ENCODE peak calls at places on chromosomes 13 and 19, in four cellular contexts. One of them, this sample, is unnamed. For H3K9me3 and H3K4me1, the result is how much of the 10 kb centered on the place peaks cover.

GRCh38 chr19:48794291-48794690 is 16.5 kb downstream of the BCAT2 start:
- DNase-seq in ovary: no peak
- DNase-seq in A549: no peak
- DNase-seq in CD8-positive, alpha-beta memory T cell: no peak
- DNase-seq in this sample: no peak

GRCh38 chr19:44141191-44142013 is at the start of gene ZNF234:
- DNase-seq in A549: peak
- DNase-seq in ovary: peak
- DNase-seq in CD8-positive, alpha-beta memory T cell: peak
- DNase-seq in this sample: peak

GRCh38 chr19:42081584-42082258 is 5.8 kb downstream of the ZNF574 start:
- DNase-seq in A549: peak
- DNase-seq in CD8-positive, alpha-beta memory T cell: no peak
- DNase-seq in ovary: no peak
- DNase-seq in this sample: no peak

GRCh38 chr13:25943666-25944065 is 108.2 kb downstream of the SHISA2 start:
- DNase-seq in A549: no peak
- DNase-seq in ovary: no peak
- DNase-seq in CD8-positive, alpha-beta memory T cell: no peak
- DNase-seq in this sample: no peak

GRCh38 chr19:35787227-35787799 is 11.9 kb downstream of the ARHGAP33 start:
- DNase-seq in ovary: no peak
- DNase-seq in A549: no peak
- DNase-seq in CD8-positive, alpha-beta memory T cell: no peak
- DNase-seq in this sample: no peak

GRCh38 chr13:39810091-39810877 is 154.8 kb downstream of the COG6 start:
- DNase-seq in A549: no peak
- DNase-seq in ovary: no peak
- DNase-seq in CD8-positive, alpha-beta memory T cell: no peak
- DNase-seq in this sample: no peak

GRCh38 chr19:18339703-18340102 is 695 bp upstream of the PGPEP1 start:
- DNase-seq in ovary: no peak
- DNase-seq in A549: peak
- DNase-seq in CD8-positive, alpha-beta memory T cell: no peak
- DNase-seq in this sample: no peak

GRCh38 chr13:79936368-79937136 is 404.4 kb downstream of the SPRY2 start:
- DNase-seq in A549: peak
- DNase-seq in CD8-positive, alpha-beta memory T cell: no peak
- DNase-seq in ovary: no peak
- DNase-seq in this sample: peak

GRCh38 chr19:37809366-37809765 is 30.0 kb upstream of the ZNF573 start:
- DNase-seq in ovary: no peak
- DNase-seq in CD8-positive, alpha-beta memory T cell: no peak
- DNase-seq in A549: no peak
- DNase-seq in this sample: no peak

GRCh38 chr19:13334801-13335481 is 171.3 kb downstream of the CACNA1A start:
- DNase-seq in ovary: no peak
- DNase-seq in CD8-positive, alpha-beta memory T cell: no peak
- DNase-seq in A549: peak
- DNase-seq in this sample: no peak

GRCh38 chr19:32675720-32676185 is at the start of gene RGS9BP:
- DNase-seq in A549: peak
- DNase-seq in ovary: peak
- DNase-seq in CD8-positive, alpha-beta memory T cell: peak
- DNase-seq in this sample: peak

GRCh38 chr13:110799246-110800236 is 86.0 kb downstream of the ING1 start:
- DNase-seq in ovary: peak
- DNase-seq in CD8-positive, alpha-beta memory T cell: no peak
- DNase-seq in A549: no peak
- DNase-seq in this sample: peak

GRCh38 chr19:47275866-47276461 is 1.3 kb downstream of the INAFM1 start:
- DNase-seq in CD8-positive, alpha-beta memory T cell: no peak
- DNase-seq in ovary: peak
- DNase-seq in A549: no peak
- DNase-seq in this sample: peak
- H3K4me3 ChIP-seq in CD8-positive, alpha-beta memory T cell: no peak
- H3K4me3 ChIP-seq in ovary: peak
- H3K4me3 ChIP-seq in A549: no peak
- H3K4me3 ChIP-seq in this sample: no peak

GRCh38 chr19:57701625-57702024 is 7.4 kb downstream of the ZNF154 start:
- DNase-seq in A549: no peak
- DNase-seq in CD8-positive, alpha-beta memory T cell: no peak
- DNase-seq in ovary: no peak
- DNase-seq in this sample: no peak
- H3K9me3 ChIP-seq in A549: half or more
- H3K9me3 ChIP-seq in CD8-positive, alpha-beta memory T cell: half or more
- H3K9me3 ChIP-seq in ovary: half or more
- H3K9me3 ChIP-seq in this sample: under half

GRCh38 chr19:21158523-21159135 is 16.8 kb downstream of the ZNF431 start:
- DNase-seq in CD8-positive, alpha-beta memory T cell: no peak
- DNase-seq in A549: no peak
- DNase-seq in ovary: no peak
- DNase-seq in this sample: no peak
- H3K4me1 ChIP-seq in CD8-positive, alpha-beta memory T cell: under half
- H3K4me1 ChIP-seq in A549: under half
- H3K4me1 ChIP-seq in ovary: under half
- H3K4me1 ChIP-seq in this sample: under half

DNA sequence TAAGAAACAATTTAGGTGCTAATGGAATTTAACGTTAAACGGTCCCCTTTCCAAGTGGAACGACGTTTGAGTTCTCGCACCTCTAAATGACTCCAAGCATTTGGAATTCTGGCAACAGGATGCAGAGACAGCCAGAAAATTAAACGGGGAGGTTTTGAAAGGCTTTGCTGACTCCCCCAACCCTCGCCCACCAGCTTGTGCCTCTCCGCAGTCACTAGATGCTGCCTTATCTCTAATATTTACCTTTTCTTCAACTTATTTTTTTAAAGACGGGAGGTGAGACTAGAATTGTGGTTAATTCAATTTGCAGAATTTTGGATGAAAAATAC is 2.5 kb downstream of the ZIC2 start:
- DNase-seq in ovary: no peak
- DNase-seq in CD8-positive, alpha-beta memory T cell: no peak
- DNase-seq in A549: no peak
- DNase-seq in this sample: no peak
- H3K4me3 ChIP-seq in ovary: no peak
- H3K4me3 ChIP-seq in CD8-positive, alpha-beta memory T cell: no peak
- H3K4me3 ChIP-seq in A549: peak
- H3K4me3 ChIP-seq in this sample: no peak

GRCh38 chr19:56718231-56718630 is 46.7 kb upstream of the ZNF835 start:
- DNase-seq in ovary: no peak
- DNase-seq in A549: no peak
- DNase-seq in CD8-positive, alpha-beta memory T cell: no peak
- DNase-seq in this sample: no peak

GRCh38 chr19:56725829-56726424 is 54.4 kb upstream of the ZNF835 start:
- DNase-seq in CD8-positive, alpha-beta memory T cell: no peak
- DNase-seq in A549: peak
- DNase-seq in ovary: no peak
- DNase-seq in this sample: no peak

GRCh38 chr19:56720281-56720680 is 48.7 kb upstream of the ZNF835 start:
- DNase-seq in A549: no peak
- DNase-seq in ovary: peak
- DNase-seq in CD8-positive, alpha-beta memory T cell: no peak
- DNase-seq in this sample: no peak

DNA sequence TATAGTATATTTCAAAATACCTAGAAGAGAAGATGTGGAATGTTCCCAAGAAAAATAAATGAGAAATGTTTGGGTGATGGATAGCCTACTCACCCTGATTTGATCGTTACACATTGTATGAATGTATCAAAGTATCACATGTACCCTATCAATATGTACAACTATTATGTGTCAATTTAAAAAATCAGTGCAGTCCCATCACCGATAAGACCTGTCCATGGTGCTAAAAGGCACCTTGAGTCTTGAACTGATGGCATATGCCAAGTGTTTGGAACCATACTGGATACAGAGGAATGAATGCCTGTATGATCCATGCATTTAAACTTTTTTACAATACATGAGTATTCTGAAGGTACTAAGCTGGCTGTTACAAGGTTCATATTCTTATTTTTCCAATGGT is 50.2 kb upstream of the ZNF835 start:
- DNase-seq in CD8-positive, alpha-beta memory T cell: no peak
- DNase-seq in A549: no peak
- DNase-seq in ovary: no peak
- DNase-seq in this sample: no peak
- H3K9me3 ChIP-seq in CD8-positive, alpha-beta memory T cell: under half
- H3K9me3 ChIP-seq in A549: half or more
- H3K9me3 ChIP-seq in ovary: under half
- H3K9me3 ChIP-seq in this sample: under half

GRCh38 chr13:98871727-98872126 is 106.1 kb downstream of the DOCK9 start:
- DNase-seq in CD8-positive, alpha-beta memory T cell: no peak
- DNase-seq in A549: no peak
- DNase-seq in ovary: no peak
- DNase-seq in this sample: no peak
- H3K4me1 ChIP-seq in CD8-positive, alpha-beta memory T cell: under half
- H3K4me1 ChIP-seq in A549: under half
- H3K4me1 ChIP-seq in ovary: under half
- H3K4me1 ChIP-seq in this sample: under half

GRCh38 chr13:112905990-112906641 is 62.9 kb upstream of the MCF2L start:
- DNase-seq in A549: no peak
- DNase-seq in CD8-positive, alpha-beta memory T cell: no peak
- DNase-seq in ovary: no peak
- DNase-seq in this sample: peak
- H3K4me3 ChIP-seq in A549: no peak
- H3K4me3 ChIP-seq in CD8-positive, alpha-beta memory T cell: no peak
- H3K4me3 ChIP-seq in ovary: no peak
- H3K4me3 ChIP-seq in this sample: no peak

GRCh38 chr19:58196911-58197616 is 14.2 kb downstream of the ZNF274 start:
- DNase-seq in CD8-positive, alpha-beta memory T cell: no peak
- DNase-seq in ovary: no peak
- DNase-seq in A549: peak
- DNase-seq in this sample: no peak
- H3K9me3 ChIP-seq in CD8-positive, alpha-beta memory T cell: half or more
- H3K9me3 ChIP-seq in ovary: half or more
- H3K9me3 ChIP-seq in A549: half or more
- H3K9me3 ChIP-seq in this sample: half or more

GRCh38 chr19:10223488-10224213 is 7.5 kb downstream of the S1PR2 start:
- DNase-seq in CD8-positive, alpha-beta memory T cell: no peak
- DNase-seq in ovary: no peak
- DNase-seq in A549: no peak
- DNase-seq in this sample: no peak
- H3K4me1 ChIP-seq in CD8-positive, alpha-beta memory T cell: under half
- H3K4me1 ChIP-seq in ovary: under half
- H3K4me1 ChIP-seq in A549: under half
- H3K4me1 ChIP-seq in this sample: under half